ENCODE peak calls at places on chromosome 9, in four cellular contexts. N is CD4-positive, alpha-beta T cell; M is ovary; J is CD8-positive, alpha-beta T cell. G is an unnamed sample.

GRCh38 chr9:133140174-133140505 is 19.1 kb upstream of the RALGDS start:
- DNase-seq in N (no peak), M (no peak), J (no peak), G (no peak)

GRCh38 chr9:114061292-114061691 is 16.8 kb downstream of the AMBP start:
- DNase-seq in N (no peak), J (no peak), M (no peak), G (no peak)

GRCh38 chr9:37033141-37033540 is 927 bp downstream of the PAX5 start:
- DNase-seq in M (no peak), N (no peak), J (no peak), G (no peak)

GRCh38 chr9:6488395-6488794 is 75.4 kb downstream of the UHRF2 start:
- DNase-seq in J (no peak), M (no peak), N (no peak), G (no peak)

GRCh38 chr9:131289301-131290038 is at the start of gene PLPP7:
- DNase-seq in N (no peak), M (peak; percentile 73), J (no peak), G (no peak)

GRCh38 chr9:92402359-92402758 is 2.0 kb downstream of the OGN start:
- DNase-seq in N (no peak), J (no peak), M (no peak), G (no peak)

GRCh38 chr9:77876091-77876490 is 155.5 kb downstream of the GNAQ start:
- DNase-seq in M (peak; percentile 40), N (no peak), J (no peak), G (no peak)

GRCh38 chr9:28342815-28343338 is 769.6 kb upstream of the C9orf72 start:
- DNase-seq in M (no peak), J (no peak), N (no peak), G (no peak)

GRCh38 chr9:133117271-133118178 is 3.5 kb downstream of the RALGDS start:
- DNase-seq in J (no peak), N (no peak), M (peak; percentile 55), G (no peak)

GRCh38 chr9:9904021-9904420 is 708.8 kb downstream of the PTPRD start:
- DNase-seq in J (no peak), N (no peak), M (no peak), G (no peak)

GRCh38 chr9:36748322-36748899 is 175.7 kb downstream of the MELK start:
- DNase-seq in N (no peak), J (no peak), M (peak; percentile 53), G (no peak)

GRCh38 chr9:89815061-89815902 is 210.5 kb downstream of the GADD45G start:
- DNase-seq in N (no peak), M (no peak), J (no peak), G (peak; percentile 29)

GRCh38 chr9:134759913-134760312 is 118.3 kb downstream of the COL5A1 start:
- DNase-seq in N (no peak), M (no peak), J (no peak), G (no peak)

GRCh38 chr9:79969383-79969782 is 397.6 kb downstream of the TLE4 start:
- DNase-seq in N (no peak), M (no peak), J (no peak), G (no peak)

GRCh38 chr9:89476546-89476945 is 21.4 kb downstream of the SEMA4D start:
- DNase-seq in M (no peak), N (no peak), J (no peak), G (no peak)

GRCh38 chr9:34612788-34613390 is 992 bp upstream of the RPP25L start:
- DNase-seq in J (peak; percentile 59), M (peak; percentile 78), N (peak; percentile 60), G (peak; percentile 56)

GRCh38 chr9:110891760-110892159 is 146.5 kb downstream of the LPAR1 start:
- DNase-seq in J (no peak), N (no peak), M (no peak), G (no peak)

GRCh38 chr9:101388507-101388993 is 3.7 kb upstream of the BAAT start:
- DNase-seq in N (no peak), J (no peak), M (no peak), G (no peak)

GRCh38 chr9:38018964-38019602 is 49.9 kb downstream of the SHB start:
- DNase-seq in J (no peak), M (no peak), N (no peak), G (no peak)

GRCh38 chr9:91795500-91796241 is 154.4 kb downstream of the ROR2 start:
- DNase-seq in J (no peak), M (no peak), N (no peak), G (no peak)

GRCh38 chr9:122158202-122158601 is 1.4 kb downstream of the NDUFA8 start:
- DNase-seq in M (no peak), N (no peak), J (no peak), G (no peak)
- TF ChIP-seq CTCF in M (no peak), N (no peak), J (peak; percentile 59), G (no peak)

GRCh38 chr9:127158995-127159801 is 36.8 kb upstream of the ANGPTL2 start:
- DNase-seq in M (peak; percentile 58), J (no peak), N (no peak), G (no peak)
- TF ChIP-seq CTCF in M (no peak), J (no peak), N (no peak), G (no peak)

GRCh38 chr9:125982798-125983406 is 235.7 kb downstream of the PBX3 start:
- DNase-seq in M (no peak), N (no peak), J (no peak), G (no peak)

GRCh38 chr9:125971895-125972729 is 224.9 kb downstream of the PBX3 start:
- DNase-seq in J (no peak), N (no peak), M (no peak), G (no peak)

GRCh38 chr9:125974705-125975104 is 227.5 kb downstream of the PBX3 start:
- DNase-seq in J (no peak), M (no peak), N (no peak), G (no peak)

GRCh38 chr9:125979383-125979782 is 232.2 kb downstream of the PBX3 start:
- DNase-seq in J (no peak), M (no peak), N (no peak), G (no peak)

DNA sequence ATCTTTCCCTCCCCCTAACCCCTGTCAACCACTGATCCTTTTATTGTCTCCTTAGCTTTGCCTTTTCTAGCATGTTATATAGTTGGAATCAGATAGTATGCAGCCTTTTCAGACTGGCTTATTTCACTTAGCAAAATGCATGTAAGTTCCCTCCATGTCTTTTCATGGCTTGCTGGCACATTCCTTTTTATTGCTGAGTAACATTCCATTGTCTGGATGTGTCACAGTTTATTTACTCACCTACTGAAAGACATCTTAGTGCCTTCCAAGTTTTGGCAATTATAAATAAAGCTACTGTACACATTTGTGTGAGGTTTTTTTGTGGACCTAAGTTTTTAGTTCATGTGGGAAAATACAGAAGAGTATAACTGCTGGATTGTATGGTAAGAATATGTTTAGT is 230.1 kb downstream of the PBX3 start:
- DNase-seq in M (no peak), J (no peak), N (no peak), G (no peak)
- TF ChIP-seq CTCF in M (no peak), J (no peak), N (no peak), G (no peak)

GRCh38 chr9:116152390-116152789 is 1.2 kb upstream of the PAPPA start:
- DNase-seq in N (no peak), M (no peak), J (no peak), G (no peak)
- TF ChIP-seq CTCF in N (no peak), M (no peak), J (no peak), G (no peak)

DNA sequence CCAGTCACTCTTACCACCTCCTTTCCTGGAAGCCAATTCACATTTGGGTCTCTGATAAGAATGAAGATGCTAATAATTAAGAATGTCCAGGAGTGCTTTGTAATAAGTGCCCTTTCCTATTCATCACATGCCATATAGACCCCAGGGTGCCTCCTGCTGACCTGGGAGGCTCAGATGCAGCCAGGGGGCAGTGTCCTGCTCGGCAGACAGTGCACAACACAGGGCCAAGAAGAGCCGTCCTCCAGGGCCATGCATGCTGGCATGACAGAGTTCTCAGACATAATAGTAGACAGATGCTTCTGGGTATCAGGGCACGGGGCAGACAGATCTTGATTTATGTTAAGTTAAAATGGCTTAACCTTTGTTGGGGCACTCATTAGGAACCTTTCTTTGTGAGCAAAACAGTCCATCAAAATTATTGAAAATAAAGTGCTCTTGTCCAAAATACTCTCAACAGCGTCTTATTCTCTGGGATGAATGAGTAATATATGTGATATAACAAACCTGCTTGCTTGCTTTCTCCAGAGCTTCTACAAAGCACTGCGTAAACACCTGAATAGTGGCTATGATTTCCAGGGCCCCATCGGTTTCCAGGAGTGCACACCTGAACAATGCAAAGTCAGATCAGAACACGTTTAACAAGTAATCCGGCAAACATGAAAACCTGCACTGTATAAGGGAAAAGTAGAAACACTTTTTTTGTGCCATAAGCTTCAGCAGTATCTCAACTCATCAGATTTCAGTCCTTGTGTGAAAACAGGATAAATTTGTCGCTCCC is 192.7 kb downstream of the FANCC start:
- DNase-seq in N (no peak), M (no peak), J (no peak), G (no peak)
- TF ChIP-seq CTCF in N (no peak), M (no peak), J (no peak), G (no peak)

G was measured in activated B cell treated with CpG ODN at 0.5 μM for 24 hours.